ENCODE peak calls at places on chromosome 10, in ten cellular contexts. D is spleen, F is lung, K is neuronal stem cell, R is GM23248, U is PC-3, A is RWPE2, H is sigmoid colon, Y is ascending aorta, T is mammary epithelial cell. P is an unnamed sample. For H3K36me3 and H3K4me1, the result is how much of the 10 kb centered on the place peaks cover.

GRCh38 chr10:71213761-71214440 is 1.5 kb downstream of the UNC5B start:
- DNase-seq in D (peak), F (no peak), K (no peak), R (peak), U (no peak), A (peak), H (no peak), Y (no peak), T (peak), P (no peak)

GRCh38 chr10:114684822-114685209 is 26.7 kb upstream of the ABLIM1 start:
- DNase-seq in D (no peak), F (no peak), K (no peak), R (peak), U (peak), A (no peak), H (no peak), Y (no peak), T (peak), P (no peak)

GRCh38 chr10:128035557-128035973 is 90.7 kb downstream of the MKI67 start:
- DNase-seq in D (peak), F (peak), K (peak), R (peak), U (peak), A (peak), H (no peak), Y (no peak), T (peak), P (peak)

GRCh38 chr10:59331661-59332060 is 30.7 kb downstream of the FAM13C start:
- DNase-seq in D (no peak), F (no peak), K (no peak), R (no peak), U (no peak), A (no peak), H (no peak), Y (no peak), T (no peak), P (no peak)

GRCh38 chr10:132122939-132123445 is 57.2 kb downstream of the JAKMIP3 start:
- DNase-seq in D (peak), F (no peak), K (no peak), R (no peak), U (no peak), A (no peak), H (no peak), Y (no peak), T (no peak), P (no peak)

GRCh38 chr10:94103902-94104301 is 110.2 kb downstream of the PLCE1 start:
- DNase-seq in D (no peak), F (no peak), K (no peak), R (peak), U (peak), A (no peak), H (no peak), Y (no peak), T (no peak), P (no peak)

GRCh38 chr10:62033108-62033507 is 131.6 kb downstream of the ARID5B start:
- DNase-seq in D (no peak), F (no peak), K (no peak), R (no peak), U (no peak), A (no peak), H (no peak), Y (no peak), T (no peak), P (no peak)

GRCh38 chr10:129552119-129552518 is 85.1 kb downstream of the MGMT start:
- DNase-seq in D (no peak), F (no peak), K (no peak), R (no peak), U (no peak), A (no peak), H (no peak), Y (no peak), T (no peak), P (no peak)

GRCh38 chr10:4656576-4657194 is 169.3 kb upstream of the AKR1E2 start:
- DNase-seq in D (peak), F (peak), K (peak), R (peak), U (peak), A (no peak), H (peak), Y (no peak), T (peak), P (no peak)

GRCh38 chr10:5040781-5041470 is 37.3 kb upstream of the AKR1C2 start:
- DNase-seq in D (no peak), F (no peak), K (no peak), R (peak), U (peak), A (no peak), H (no peak), Y (no peak), T (no peak), P (no peak)

GRCh38 chr10:87952612-87953011 is 89.2 kb downstream of the PTEN start:
- DNase-seq in D (no peak), F (no peak), K (no peak), R (no peak), U (no peak), A (no peak), H (no peak), Y (no peak), T (no peak), P (no peak)

GRCh38 chr10:118732253-118733194 is 22.2 kb downstream of the CACUL1 start:
- DNase-seq in D (no peak), F (no peak), K (no peak), R (no peak), U (no peak), A (no peak), H (no peak), Y (no peak), T (no peak), P (no peak)

GRCh38 chr10:13528875-13529713 is at the start of gene BEND7:
- DNase-seq in D (no peak), F (no peak), K (no peak), R (peak), U (peak), A (no peak), H (no peak), Y (no peak), T (no peak), P (no peak)

GRCh38 chr10:7484456-7485266 is 73.8 kb upstream of the SFMBT2 start:
- DNase-seq in D (no peak), F (no peak), K (no peak), R (no peak), U (no peak), A (no peak), H (no peak), Y (no peak), T (no peak), P (no peak)

GRCh38 chr10:69759641-69760040 is 42.1 kb upstream of the COL13A1 start:
- DNase-seq in D (no peak), F (no peak), K (no peak), R (no peak), U (no peak), A (no peak), H (peak), Y (no peak), T (no peak), P (no peak)

GRCh38 chr10:31014146-31014880 is 17.4 kb downstream of the ZNF438 start:
- DNase-seq in D (no peak), F (no peak), K (no peak), R (no peak), U (no peak), A (no peak), H (no peak), Y (no peak), T (no peak), P (no peak)

GRCh38 chr10:108775911-108776475 is 1147.3 kb downstream of the XPNPEP1 start:
- DNase-seq in D (no peak), F (no peak), K (no peak), R (peak), U (no peak), A (no peak), H (no peak), Y (no peak), T (no peak), P (no peak)

GRCh38 chr10:132185601-132186487 is 904 bp upstream of the DPYSL4 start:
- DNase-seq in D (no peak), F (no peak), K (peak), R (peak), U (peak), A (no peak), H (no peak), Y (no peak), T (peak), P (no peak)

GRCh38 chr10:118246340-118247247 is 95.5 kb downstream of the FAM204A start:
- DNase-seq in D (no peak), F (no peak), K (no peak), R (no peak), U (no peak), A (no peak), H (no peak), Y (no peak), T (peak), P (no peak)

GRCh38 chr10:116264296-116264695 is 8.7 kb downstream of the GFRA1 start:
- DNase-seq in D (no peak), F (no peak), K (no peak), R (no peak), U (no peak), A (no peak), H (no peak), Y (no peak), T (no peak), P (no peak)

GRCh38 chr10:86652361-86653202 is 1.8 kb upstream of the OPN4 start:
- DNase-seq in D (peak), F (no peak), K (no peak), R (no peak), U (no peak), A (peak), H (peak), Y (peak), T (no peak), P (no peak)

GRCh38 chr10:80526218-80526617 is 11.5 kb upstream of the SH2D4B start:
- DNase-seq in D (no peak), F (no peak), K (no peak), R (no peak), U (no peak), A (no peak), H (no peak), Y (no peak), T (no peak), P (no peak)

GRCh38 chr10:68301790-68302502 is 29.9 kb upstream of the HNRNPH3 start:
- DNase-seq in D (no peak), F (no peak), K (peak), R (peak), U (peak), A (no peak), H (no peak), Y (no peak), T (peak), P (peak)

GRCh38 chr10:35386594-35387174 is 50.4 kb downstream of the CCNY start:
- DNase-seq in D (no peak), F (no peak), K (no peak), R (no peak), U (peak), A (no peak), H (no peak), Y (no peak), T (no peak), P (no peak)

GRCh38 chr10:19263262-19263661 is 214.7 kb downstream of the MALRD1 start:
- DNase-seq in D (no peak), F (no peak), K (no peak), R (no peak), U (no peak), A (no peak), H (no peak), Y (no peak), T (no peak), P (no peak)

GRCh38 chr10:80357000-80357803 is 621 bp downstream of the DYDC2 start:
- DNase-seq in D (no peak), F (no peak), K (peak), R (no peak), U (no peak), A (no peak), H (no peak), Y (no peak), T (peak), P (no peak)

GRCh38 chr10:21318768-21319167 is 206.7 kb downstream of the SKIDA1 start:
- DNase-seq in D (no peak), F (no peak), K (no peak), R (peak), U (no peak), A (no peak), H (no peak), Y (no peak), T (no peak), P (no peak)

GRCh38 chr10:119355930-119356329 is 148.6 kb downstream of the GRK5 start:
- DNase-seq in D (no peak), F (no peak), K (no peak), R (no peak), U (peak), A (no peak), H (no peak), Y (no peak), T (no peak), P (no peak)

GRCh38 chr10:70369498-70370018 is 12.9 kb downstream of the LRRC20 start:
- DNase-seq in D (no peak), F (no peak), K (no peak), R (no peak), U (no peak), A (no peak), H (no peak), Y (no peak), T (no peak), P (no peak)

GRCh38 chr10:103969436-103969835 is 2.5 kb downstream of the SLK start:
- DNase-seq in D (no peak), F (no peak), K (no peak), R (peak), U (no peak), A (no peak), H (no peak), Y (no peak), T (peak), P (no peak)

GRCh38 chr10:15571570-15571969 is 148.2 kb downstream of the ITGA8 start:
- DNase-seq in D (no peak), F (no peak), K (no peak), R (peak), U (no peak), A (peak), H (peak), Y (no peak), T (no peak), P (no peak)

GRCh38 chr10:71694567-71694968 is 25.0 kb downstream of the C10orf105 start:
- DNase-seq in D (peak), F (peak), K (no peak), R (no peak), U (no peak), A (no peak), H (no peak), Y (no peak), T (no peak), P (no peak)

GRCh38 chr10:97685395-97685958 is 1.6 kb downstream of the AVPI1 start:
- DNase-seq in D (no peak), F (no peak), K (no peak), R (peak), U (peak), A (peak), H (peak), Y (no peak), T (peak), P (no peak)

GRCh38 chr10:71782221-71782916 is 9.0 kb upstream of the VSIR start:
- DNase-seq in D (peak), F (no peak), K (no peak), R (no peak), U (no peak), A (no peak), H (no peak), Y (no peak), T (no peak), P (no peak)

DNA sequence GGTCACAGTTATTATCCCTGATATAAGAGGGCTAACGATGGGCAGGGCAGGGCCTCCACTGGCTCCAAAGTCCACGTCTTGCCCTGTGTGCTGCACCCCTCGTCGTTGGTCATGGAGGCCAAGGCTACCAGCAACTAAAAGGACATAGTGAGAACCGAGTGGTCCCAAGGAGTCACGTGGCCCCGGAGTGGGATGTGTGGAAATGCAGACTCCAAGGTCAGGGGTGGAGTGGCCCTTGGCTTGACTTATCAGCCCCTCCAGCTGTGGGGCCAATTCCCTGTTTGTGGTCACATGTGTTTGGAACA is 30.7 kb downstream of the BTBD16 start:
- DNase-seq in D (no peak), F (peak), K (no peak), R (no peak), U (no peak), A (no peak), H (no peak), Y (no peak), T (no peak), P (no peak)
- H3K27ac ChIP-seq in D (no peak), F (no peak), K (no peak), R (peak), U (no peak), A (no peak), H (no peak), Y (no peak), T (no peak), P (peak)

DNA sequence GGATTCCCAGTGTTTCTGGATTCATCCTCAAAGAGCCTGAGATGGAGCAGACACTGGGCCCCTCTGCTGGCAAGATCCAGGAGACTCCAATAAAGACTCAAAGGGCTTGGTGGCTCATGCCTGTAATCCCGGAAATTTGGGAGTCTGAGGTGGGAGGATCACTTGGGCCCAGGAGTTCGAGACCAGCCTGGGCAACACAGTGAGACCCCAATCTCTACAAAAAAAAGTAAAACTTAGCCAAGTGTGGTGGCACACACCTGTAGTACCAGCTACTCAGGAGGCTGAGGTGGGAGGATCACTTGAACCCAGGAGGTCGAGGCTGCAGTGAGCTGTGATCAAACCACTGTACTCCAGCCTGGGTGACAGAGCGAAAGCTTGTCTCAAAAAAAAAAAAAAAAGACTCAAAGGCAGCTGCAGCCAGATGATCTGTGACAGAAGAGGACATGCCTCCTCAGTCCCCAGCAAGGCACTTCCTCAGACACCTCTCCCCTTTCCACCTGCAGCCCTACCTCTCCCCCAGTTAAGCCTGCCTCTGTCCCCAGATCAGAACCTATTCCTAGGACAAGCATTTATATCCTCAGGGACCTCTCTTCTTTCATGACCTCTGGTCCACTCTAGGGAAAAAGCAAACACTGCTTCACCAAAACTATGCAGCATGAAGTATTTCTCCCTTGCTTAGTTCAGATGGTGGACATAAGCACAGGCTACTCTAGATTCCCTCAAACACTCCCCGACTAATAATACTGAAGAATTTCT is 27.9 kb downstream of the PDLIM1 start:
- DNase-seq in D (no peak), F (no peak), K (no peak), R (no peak), U (no peak), A (no peak), H (no peak), Y (no peak), T (no peak), P (no peak)
- H3K36me3 ChIP-seq in D (under half), F (under half), K (under half), R (under half), U (under half), A (half or more), H (under half), Y (under half), T (under half), P (under half)

DNA sequence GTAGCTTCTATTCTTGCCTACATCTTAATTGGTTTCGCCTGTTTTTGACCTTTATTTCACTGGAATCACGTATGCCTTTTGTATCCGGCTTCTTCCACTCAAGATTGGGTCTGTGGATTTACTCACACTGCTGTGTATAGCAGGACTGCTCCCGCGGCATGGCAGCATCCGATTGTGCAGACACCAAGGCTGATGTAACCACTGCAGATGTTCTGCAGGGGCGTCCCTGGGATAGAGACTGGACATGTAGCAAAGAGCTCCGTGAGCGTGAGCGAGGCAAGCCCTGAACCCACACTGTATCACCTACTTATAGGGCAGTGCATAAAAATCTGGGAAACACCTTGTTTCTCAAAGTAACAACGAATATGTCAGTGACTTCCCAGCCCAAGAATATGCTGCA is 11.4 kb upstream of the IDI2 start:
- DNase-seq in D (no peak), F (no peak), K (no peak), R (no peak), U (no peak), A (no peak), H (no peak), Y (no peak), T (no peak), P (no peak)
- H3K4me1 ChIP-seq in D (under half), F (under half), K (under half), R (under half), U (under half), A (under half), H (under half), Y (under half), T (under half), P (under half)

GRCh38 chr10:102302611-102303010 is 57.3 kb downstream of the GBF1 start:
- DNase-seq in D (no peak), F (no peak), K (no peak), R (no peak), U (peak), A (no peak), H (no peak), Y (no peak), T (no peak), P (no peak)

GRCh38 chr10:102297132-102297531 is 51.8 kb downstream of the GBF1 start:
- DNase-seq in D (no peak), F (no peak), K (no peak), R (no peak), U (no peak), A (no peak), H (no peak), Y (no peak), T (no peak), P (no peak)

GRCh38 chr10:102299873-102300272 is 54.5 kb downstream of the GBF1 start:
- DNase-seq in D (no peak), F (no peak), K (no peak), R (peak), U (peak), A (no peak), H (no peak), Y (no peak), T (peak), P (no peak)

GRCh38 chr10:102298899-102299298 is 53.6 kb downstream of the GBF1 start:
- DNase-seq in D (no peak), F (no peak), K (no peak), R (no peak), U (no peak), A (no peak), H (no peak), Y (no peak), T (no peak), P (no peak)

DNA sequence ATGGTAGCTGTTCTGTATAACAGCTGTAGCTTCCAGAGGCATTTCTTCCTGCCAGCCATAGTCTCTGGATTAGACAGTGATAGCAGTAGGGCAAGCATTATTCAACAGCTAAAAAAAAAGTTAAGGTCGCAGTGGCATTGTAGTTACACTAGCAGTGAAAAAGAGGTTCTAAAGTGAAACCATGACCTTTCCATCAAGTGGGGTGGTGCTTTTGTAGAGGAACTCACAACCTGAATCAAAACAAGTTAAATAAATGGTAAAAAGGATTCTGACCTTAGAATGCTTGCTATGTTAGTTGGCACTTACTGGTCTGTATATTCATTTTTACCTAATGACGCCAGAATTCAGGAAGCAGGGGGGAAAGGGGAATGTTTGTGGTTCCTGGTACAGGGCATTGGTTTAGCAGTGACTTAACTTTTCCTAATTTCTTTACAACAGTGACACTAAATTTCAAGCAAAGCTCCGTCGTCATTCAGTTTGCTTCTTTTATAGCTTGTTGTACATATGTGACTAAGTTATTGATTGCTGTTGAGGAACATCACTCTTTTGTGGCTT is 55.0 kb downstream of the GBF1 start:
- DNase-seq in D (no peak), F (no peak), K (no peak), R (peak), U (peak), A (no peak), H (no peak), Y (no peak), T (no peak), P (no peak)
- H3K27ac ChIP-seq in D (peak), F (no peak), K (no peak), R (peak), U (peak), A (no peak), H (no peak), Y (no peak), T (no peak), P (no peak)

GRCh38 chr10:78750418-78750817 is 318.3 kb upstream of the ZMIZ1 start:
- DNase-seq in D (no peak), F (no peak), K (no peak), R (no peak), U (no peak), A (no peak), H (no peak), Y (no peak), T (no peak), P (no peak)
- H3K36me3 ChIP-seq in D (under half), F (under half), K (under half), R (under half), U (under half), A (under half), H (under half), Y (under half), T (under half), P (under half)

GRCh38 chr10:63273575-63273974 is 140.4 kb downstream of the NRBF2 start:
- DNase-seq in D (no peak), F (no peak), K (no peak), R (no peak), U (peak), A (no peak), H (no peak), Y (no peak), T (no peak), P (no peak)
- H3K4me1 ChIP-seq in D (under half), F (under half), K (under half), R (under half), U (under half), A (under half), H (under half), Y (under half), T (under half), P (under half)